ENCODE peak calls at places on chromosomes 13 and 19, in four cellular contexts. A, E, B and K are unnamed samples.

GRCh38 chr13:88142653-88143052 is 471.5 kb downstream of the SLITRK5 start:
- DNase-seq in A (no peak), E (no peak), B (no peak), K (no peak)

GRCh38 chr19:42201489-42202289 is 15.8 kb downstream of the DEDD2 start:
- DNase-seq in A (no peak), E (no peak), B (no peak), K (peak; percentile 65)

GRCh38 chr19:56111601-56112312 is 9.3 kb downstream of the ZNF787 start:
- DNase-seq in A (no peak), E (peak; percentile 78), B (peak; percentile 48), K (peak; percentile 70)

GRCh38 chr19:23075031-23075733 is 41.6 kb upstream of the ZNF730 start:
- DNase-seq in A (peak; percentile 76), E (peak; percentile 67), B (peak; percentile 55), K (peak; percentile 71)

GRCh38 chr13:109704771-109705628 is 81.4 kb downstream of the IRS2 start:
- DNase-seq in A (no peak), E (peak; percentile 55), B (peak; percentile 14), K (peak; percentile 76)

GRCh38 chr13:108322206-108322824 is 52.8 kb downstream of the TNFSF13B start:
- DNase-seq in A (no peak), E (no peak), B (no peak), K (no peak)

GRCh38 chr13:98325724-98326123 is 148.7 kb upstream of the RNF113B start:
- DNase-seq in A (no peak), E (no peak), B (no peak), K (no peak)

GRCh38 chr13:22275393-22275792 is 604.5 kb downstream of the FGF9 start:
- DNase-seq in A (no peak), E (no peak), B (no peak), K (no peak)

GRCh38 chr13:98476538-98476966 is 100.4 kb downstream of the STK24 start:
- DNase-seq in A (no peak), E (peak; percentile 77), B (no peak), K (peak; percentile 64)

GRCh38 chr13:32253911-32254399 is 61.2 kb downstream of the ZAR1L start:
- DNase-seq in A (no peak), E (no peak), B (peak; percentile 45), K (no peak)

GRCh38 chr13:24745516-24745860 is 18.5 kb upstream of the RNF17 start:
- DNase-seq in A (no peak), E (no peak), B (no peak), K (no peak)

GRCh38 chr13:69654392-69654791 is 453.2 kb upstream of the ATXN8OS start:
- DNase-seq in A (no peak), E (no peak), B (no peak), K (no peak)

GRCh38 chr13:109481046-109481445 is 305.3 kb downstream of the IRS2 start:
- DNase-seq in A (no peak), E (no peak), B (no peak), K (no peak)

GRCh38 chr13:36858285-36858684 is 39.3 kb downstream of the RFXAP start:
- DNase-seq in A (no peak), E (no peak), B (no peak), K (no peak)

GRCh38 chr19:55042344-55042678 is 4.2 kb upstream of the GP6 start:
- DNase-seq in A (no peak), E (no peak), B (no peak), K (no peak)

GRCh38 chr13:31012285-31013024 is 80.0 kb downstream of the TEX26 start:
- DNase-seq in A (no peak), E (no peak), B (no peak), K (no peak)

GRCh38 chr19:14189415-14189814 is 16.6 kb downstream of the ADGRL1 start:
- DNase-seq in A (no peak), E (no peak), B (no peak), K (no peak)

GRCh38 chr13:28716511-28716910 is 2.3 kb downstream of the SLC46A3 start:
- DNase-seq in A (no peak), E (peak; percentile 78), B (peak; percentile 74), K (no peak)

GRCh38 chr13:76816394-76816793 is 69.8 kb downstream of the KCTD12 start:
- DNase-seq in A (no peak), E (no peak), B (no peak), K (no peak)

GRCh38 chr19:16893686-16893990 is 4.8 kb downstream of the F2RL3 start:
- DNase-seq in A (no peak), E (no peak), B (no peak), K (no peak)

GRCh38 chr13:21663197-21663596 is 7.7 kb upstream of the FGF9 start:
- DNase-seq in A (no peak), E (no peak), B (no peak), K (no peak)

GRCh38 chr13:45331981-45332830 is 8.8 kb downstream of the TPT1 start:
- DNase-seq in A (no peak), E (peak; percentile 54), B (no peak), K (no peak)

GRCh38 chr13:70023506-70023905 is 84.1 kb upstream of the ATXN8OS start:
- DNase-seq in A (no peak), E (no peak), B (no peak), K (no peak)

GRCh38 chr13:107192289-107192688 is 624.4 kb upstream of the ARGLU1 start:
- DNase-seq in A (no peak), E (no peak), B (no peak), K (no peak)

GRCh38 chr19:964761-965694 is 19.1 kb upstream of the WDR18 start:
- DNase-seq in A (peak; percentile 29), E (no peak), B (no peak), K (no peak)

GRCh38 chr13:110004814-110005213 is 218.4 kb upstream of the IRS2 start:
- DNase-seq in A (no peak), E (no peak), B (no peak), K (no peak)

GRCh38 chr19:17076539-17076919 is 952 bp downstream of the MYO9B start:
- DNase-seq in A (no peak), E (no peak), B (no peak), K (no peak)

GRCh38 chr13:51252954-51253531 is 30.8 kb downstream of the FAM124A start:
- DNase-seq in A (no peak), E (no peak), B (no peak), K (no peak)

GRCh38 chr19:54451331-54451871 is 2.4 kb downstream of the LENG8 start:
- DNase-seq in A (no peak), E (no peak), B (no peak), K (no peak)

GRCh38 chr13:111112196-111112595 is 2.9 kb upstream of the ARHGEF7 start:
- DNase-seq in A (no peak), E (no peak), B (no peak), K (no peak)

GRCh38 chr13:64910061-64910460 is 2320.1 kb downstream of the PCDH9 start:
- DNase-seq in A (no peak), E (no peak), B (no peak), K (no peak)

GRCh38 chr13:112956516-112957294 is 12.3 kb upstream of the MCF2L start:
- DNase-seq in A (no peak), E (no peak), B (no peak), K (no peak)

GRCh38 chr19:17542042-17542441 is 13.4 kb upstream of the COLGALT1 start:
- DNase-seq in A (no peak), E (no peak), B (no peak), K (no peak)

GRCh38 chr13:48782429-48782840 is 128.7 kb downstream of the CYSLTR2 start:
- DNase-seq in A (no peak), E (peak; percentile 31), B (no peak), K (no peak)

GRCh38 chr19:7505682-7506384 is 10.1 kb upstream of the ZNF358 start:
- DNase-seq in A (peak; percentile 55), E (no peak), B (no peak), K (no peak)